ENCODE peak calls at places on chromosomes 3 and 15, in five cellular contexts. H is frontal cortex; I is COLO829; Q is nucleus accumbens; E is activated naive CD8-positive, alpha-beta T cell treated with anti-CD3 and anti-CD28 coated beads, Interleukin-2, amount 50 U/mL, for 24 hours. P is an unnamed sample.

GRCh38 chr3:112397529-112397928 is 64.6 kb downstream of the CD200 start:
- DNase-seq in H (no peak), I (no peak), Q (no peak), E (no peak), P (no peak)

GRCh38 chr3:73808862-73809509 is 184.2 kb upstream of the PDZRN3 start:
- DNase-seq in H (no peak), I (no peak), Q (no peak), E (no peak), P (no peak)

GRCh38 chr3:58526124-58526957 is 10.6 kb downstream of the ACOX2 start:
- DNase-seq in H (no peak), I (peak), Q (no peak), E (no peak), P (no peak)

GRCh38 chr15:68432665-68433064 is 702 bp upstream of the ITGA11 start:
- DNase-seq in H (no peak), I (no peak), Q (no peak), E (no peak), P (no peak)

GRCh38 chr3:160644491-160644890 is 32.5 kb upstream of the ARL14 start:
- DNase-seq in H (no peak), I (no peak), Q (no peak), E (no peak), P (no peak)

GRCh38 chr3:63387568-63387967 is 109.5 kb downstream of the SYNPR start:
- DNase-seq in H (no peak), I (peak), Q (no peak), E (no peak), P (no peak)

GRCh38 chr15:80929225-80929624 is 60.4 kb downstream of the MESD start:
- DNase-seq in H (no peak), I (no peak), Q (no peak), E (no peak), P (no peak)

GRCh38 chr15:70524470-70524869 is 238.9 kb downstream of the UACA start:
- DNase-seq in H (no peak), I (no peak), Q (no peak), E (no peak), P (no peak)

GRCh38 chr15:70142322-70143191 is 44.8 kb upstream of the TLE3 start:
- DNase-seq in H (no peak), I (peak), Q (no peak), E (peak), P (no peak)

GRCh38 chr3:111872948-111873347 is 13.9 kb downstream of the PHLDB2 start:
- DNase-seq in H (no peak), I (no peak), Q (no peak), E (no peak), P (no peak)

GRCh38 chr3:175879417-175879816 is 1020.3 kb downstream of the NAALADL2 start:
- DNase-seq in H (no peak), I (no peak), Q (no peak), E (no peak), P (no peak)

GRCh38 chr3:47079432-47079831 is 84.5 kb downstream of the SETD2 start:
- DNase-seq in H (no peak), I (no peak), Q (no peak), E (no peak), P (no peak)

GRCh38 chr3:24763421-24763820 is 268.8 kb upstream of the THRB start:
- DNase-seq in H (no peak), I (no peak), Q (no peak), E (no peak), P (no peak)

GRCh38 chr3:46296826-46297225 is 54.6 kb downstream of the CCR3 start:
- DNase-seq in H (no peak), I (no peak), Q (no peak), E (no peak), P (no peak)

GRCh38 chr3:39099738-39100499 is 7.5 kb downstream of the GORASP1 start:
- DNase-seq in H (no peak), I (no peak), Q (no peak), E (no peak), P (no peak)

GRCh38 chr3:22318325-22318724 is 567.3 kb upstream of the ZNF385D start:
- DNase-seq in H (no peak), I (no peak), Q (no peak), E (no peak), P (no peak)

GRCh38 chr3:38640661-38641441 is 8.6 kb downstream of the SCN5A start:
- DNase-seq in H (peak), I (no peak), Q (no peak), E (no peak), P (no peak)

GRCh38 chr3:53845881-53846133 is 412 bp downstream of the CHDH start:
- DNase-seq in H (peak), I (no peak), Q (no peak), E (no peak), P (no peak)

GRCh38 chr15:44010114-44010513 is 183.3 kb downstream of the WDR76 start:
- DNase-seq in H (no peak), I (no peak), Q (no peak), E (no peak), P (no peak)

GRCh38 chr3:72446406-72447058 is 401.7 kb downstream of the SHQ1 start:
- DNase-seq in H (no peak), I (no peak), Q (no peak), E (peak), P (peak)

GRCh38 chr3:99638244-99638948 is at the start of gene COL8A1:
- DNase-seq in H (no peak), I (no peak), Q (no peak), E (no peak), P (no peak)

GRCh38 chr15:90191795-90192494 is 9.2 kb upstream of the SEMA4B start:
- DNase-seq in H (peak), I (no peak), Q (peak), E (peak), P (peak)

GRCh38 chr3:55330355-55330754 is 156.8 kb downstream of the WNT5A start:
- DNase-seq in H (no peak), I (no peak), Q (no peak), E (no peak), P (no peak)

GRCh38 chr15:92869977-92870644 is 30.0 kb upstream of the CHD2 start:
- DNase-seq in H (no peak), I (no peak), Q (no peak), E (no peak), P (no peak)

GRCh38 chr15:101349497-101349951 is 54.5 kb upstream of the SNRPA1 start:
- DNase-seq in H (no peak), I (no peak), Q (no peak), E (no peak), P (no peak)

GRCh38 chr3:46908986-46909534 is 31.5 kb downstream of the PTH1R start:
- DNase-seq in H (no peak), I (no peak), Q (no peak), E (no peak), P (no peak)

GRCh38 chr3:178519701-178520100 is 16.5 kb upstream of the KCNMB2 start:
- DNase-seq in H (no peak), I (no peak), Q (no peak), E (no peak), P (no peak)

GRCh38 chr3:64575211-64575844 is 112.5 kb downstream of the ADAMTS9 start:
- DNase-seq in H (no peak), I (peak), Q (no peak), E (no peak), P (no peak)

GRCh38 chr3:46924921-46925584 is 47.5 kb downstream of the PTH1R start:
- DNase-seq in H (no peak), I (no peak), Q (no peak), E (no peak), P (no peak)

GRCh38 chr3:147173280-147173679 is 233.1 kb downstream of the ZIC4 start:
- DNase-seq in H (no peak), I (no peak), Q (no peak), E (no peak), P (no peak)

GRCh38 chr3:122618614-122619013 is 41.2 kb downstream of the PARP15 start:
- DNase-seq in H (no peak), I (no peak), Q (no peak), E (no peak), P (no peak)

GRCh38 chr3:193010191-193010590 is 92.5 kb upstream of the MB21D2 start:
- DNase-seq in H (no peak), I (no peak), Q (no peak), E (no peak), P (no peak)

P was measured in naive thymus-derived CD4-positive, alpha-beta T cell.